ENCODE peak calls at places on chromosomes 1 and 21, in nine cellular contexts. One of them, this sample, is unnamed.

GRCh38 chr1:204751883-204752687 is 66.5 kb upstream of the LRRN2 start:
- DNase-seq in fibroblast of the conjunctiva: no peak
- DNase-seq in activated T-cell treated with anti-CD3 and anti-CD28 coated beads for 24 hours: no peak
- DNase-seq in activated naive CD8-positive, alpha-beta T cell treated with anti-CD3 and anti-CD28 coated beads for 36 hours: no peak
- DNase-seq in cardiac fibroblast: no peak
- DNase-seq in nucleus accumbens: no peak
- DNase-seq in iPS-NIHi11: peak
- DNase-seq in RCC 7860: no peak
- DNase-seq in DMS153: no peak
- DNase-seq in this sample: no peak

GRCh38 chr1:41395599-41395956 is 34.3 kb downstream of the FOXO6 start:
- DNase-seq in fibroblast of the conjunctiva: no peak
- DNase-seq in activated T-cell treated with anti-CD3 and anti-CD28 coated beads for 24 hours: no peak
- DNase-seq in activated naive CD8-positive, alpha-beta T cell treated with anti-CD3 and anti-CD28 coated beads for 36 hours: no peak
- DNase-seq in cardiac fibroblast: no peak
- DNase-seq in nucleus accumbens: no peak
- DNase-seq in iPS-NIHi11: no peak
- DNase-seq in RCC 7860: no peak
- DNase-seq in DMS153: no peak
- DNase-seq in this sample: no peak

GRCh38 chr1:108817016-108817415 is 39.9 kb downstream of the AKNAD1 start:
- DNase-seq in fibroblast of the conjunctiva: peak
- DNase-seq in activated T-cell treated with anti-CD3 and anti-CD28 coated beads for 24 hours: no peak
- DNase-seq in activated naive CD8-positive, alpha-beta T cell treated with anti-CD3 and anti-CD28 coated beads for 36 hours: no peak
- DNase-seq in cardiac fibroblast: peak
- DNase-seq in nucleus accumbens: peak
- DNase-seq in iPS-NIHi11: no peak
- DNase-seq in RCC 7860: peak
- DNase-seq in DMS153: peak
- DNase-seq in this sample: peak

GRCh38 chr1:226476066-226476465 is 68.2 kb upstream of the PARP1 start:
- DNase-seq in fibroblast of the conjunctiva: no peak
- DNase-seq in activated T-cell treated with anti-CD3 and anti-CD28 coated beads for 24 hours: no peak
- DNase-seq in activated naive CD8-positive, alpha-beta T cell treated with anti-CD3 and anti-CD28 coated beads for 36 hours: no peak
- DNase-seq in cardiac fibroblast: no peak
- DNase-seq in nucleus accumbens: no peak
- DNase-seq in iPS-NIHi11: no peak
- DNase-seq in RCC 7860: no peak
- DNase-seq in DMS153: no peak
- DNase-seq in this sample: no peak

GRCh38 chr21:37157938-37158337 is 84.9 kb downstream of the TTC3 start:
- DNase-seq in fibroblast of the conjunctiva: no peak
- DNase-seq in activated T-cell treated with anti-CD3 and anti-CD28 coated beads for 24 hours: no peak
- DNase-seq in activated naive CD8-positive, alpha-beta T cell treated with anti-CD3 and anti-CD28 coated beads for 36 hours: no peak
- DNase-seq in cardiac fibroblast: no peak
- DNase-seq in nucleus accumbens: no peak
- DNase-seq in iPS-NIHi11: no peak
- DNase-seq in RCC 7860: no peak
- DNase-seq in DMS153: no peak
- DNase-seq in this sample: no peak

GRCh38 chr1:159775716-159776115 is 5.0 kb upstream of the DUSP23 start:
- DNase-seq in fibroblast of the conjunctiva: no peak
- DNase-seq in activated T-cell treated with anti-CD3 and anti-CD28 coated beads for 24 hours: no peak
- DNase-seq in activated naive CD8-positive, alpha-beta T cell treated with anti-CD3 and anti-CD28 coated beads for 36 hours: no peak
- DNase-seq in cardiac fibroblast: peak
- DNase-seq in nucleus accumbens: no peak
- DNase-seq in iPS-NIHi11: no peak
- DNase-seq in RCC 7860: no peak
- DNase-seq in DMS153: no peak
- DNase-seq in this sample: no peak

GRCh38 chr1:39478536-39478935 is 12.9 kb upstream of the BMP8A start:
- DNase-seq in fibroblast of the conjunctiva: no peak
- DNase-seq in activated T-cell treated with anti-CD3 and anti-CD28 coated beads for 24 hours: no peak
- DNase-seq in activated naive CD8-positive, alpha-beta T cell treated with anti-CD3 and anti-CD28 coated beads for 36 hours: no peak
- DNase-seq in cardiac fibroblast: no peak
- DNase-seq in nucleus accumbens: no peak
- DNase-seq in iPS-NIHi11: no peak
- DNase-seq in RCC 7860: no peak
- DNase-seq in DMS153: no peak
- DNase-seq in this sample: no peak

GRCh38 chr1:226656601-226657277 is 82.3 kb downstream of the ITPKB start:
- DNase-seq in fibroblast of the conjunctiva: peak
- DNase-seq in activated T-cell treated with anti-CD3 and anti-CD28 coated beads for 24 hours: no peak
- DNase-seq in activated naive CD8-positive, alpha-beta T cell treated with anti-CD3 and anti-CD28 coated beads for 36 hours: no peak
- DNase-seq in cardiac fibroblast: peak
- DNase-seq in nucleus accumbens: no peak
- DNase-seq in iPS-NIHi11: no peak
- DNase-seq in RCC 7860: no peak
- DNase-seq in DMS153: peak
- DNase-seq in this sample: peak

GRCh38 chr1:32701421-32701911 is 1.1 kb downstream of the SYNC start:
- DNase-seq in fibroblast of the conjunctiva: no peak
- DNase-seq in activated T-cell treated with anti-CD3 and anti-CD28 coated beads for 24 hours: no peak
- DNase-seq in activated naive CD8-positive, alpha-beta T cell treated with anti-CD3 and anti-CD28 coated beads for 36 hours: no peak
- DNase-seq in cardiac fibroblast: no peak
- DNase-seq in nucleus accumbens: no peak
- DNase-seq in iPS-NIHi11: no peak
- DNase-seq in RCC 7860: no peak
- DNase-seq in DMS153: no peak
- DNase-seq in this sample: no peak

GRCh38 chr1:13543927-13544556 is 30.2 kb upstream of the LRRC38 start:
- DNase-seq in fibroblast of the conjunctiva: no peak
- DNase-seq in activated T-cell treated with anti-CD3 and anti-CD28 coated beads for 24 hours: no peak
- DNase-seq in activated naive CD8-positive, alpha-beta T cell treated with anti-CD3 and anti-CD28 coated beads for 36 hours: no peak
- DNase-seq in cardiac fibroblast: peak
- DNase-seq in nucleus accumbens: peak
- DNase-seq in iPS-NIHi11: peak
- DNase-seq in RCC 7860: no peak
- DNase-seq in DMS153: no peak
- DNase-seq in this sample: peak

GRCh38 chr1:81174052-81174451 is 626.7 kb upstream of the ADGRL2 start:
- DNase-seq in fibroblast of the conjunctiva: no peak
- DNase-seq in activated T-cell treated with anti-CD3 and anti-CD28 coated beads for 24 hours: no peak
- DNase-seq in activated naive CD8-positive, alpha-beta T cell treated with anti-CD3 and anti-CD28 coated beads for 36 hours: no peak
- DNase-seq in cardiac fibroblast: no peak
- DNase-seq in nucleus accumbens: no peak
- DNase-seq in iPS-NIHi11: no peak
- DNase-seq in RCC 7860: peak
- DNase-seq in DMS153: no peak
- DNase-seq in this sample: no peak

GRCh38 chr21:39676054-39676771 is 63.5 kb downstream of the B3GALT5 start:
- DNase-seq in fibroblast of the conjunctiva: no peak
- DNase-seq in activated T-cell treated with anti-CD3 and anti-CD28 coated beads for 24 hours: no peak
- DNase-seq in activated naive CD8-positive, alpha-beta T cell treated with anti-CD3 and anti-CD28 coated beads for 36 hours: no peak
- DNase-seq in cardiac fibroblast: no peak
- DNase-seq in nucleus accumbens: no peak
- DNase-seq in iPS-NIHi11: peak
- DNase-seq in RCC 7860: peak
- DNase-seq in DMS153: peak
- DNase-seq in this sample: peak

GRCh38 chr1:37486680-37487618 is 12.6 kb downstream of the ZC3H12A start:
- DNase-seq in fibroblast of the conjunctiva: peak
- DNase-seq in activated T-cell treated with anti-CD3 and anti-CD28 coated beads for 24 hours: peak
- DNase-seq in activated naive CD8-positive, alpha-beta T cell treated with anti-CD3 and anti-CD28 coated beads for 36 hours: peak
- DNase-seq in cardiac fibroblast: peak
- DNase-seq in nucleus accumbens: peak
- DNase-seq in iPS-NIHi11: peak
- DNase-seq in RCC 7860: peak
- DNase-seq in DMS153: peak
- DNase-seq in this sample: no peak

GRCh38 chr1:184937729-184938128 is 36.6 kb downstream of the NIBAN1 start:
- DNase-seq in fibroblast of the conjunctiva: no peak
- DNase-seq in activated T-cell treated with anti-CD3 and anti-CD28 coated beads for 24 hours: no peak
- DNase-seq in activated naive CD8-positive, alpha-beta T cell treated with anti-CD3 and anti-CD28 coated beads for 36 hours: no peak
- DNase-seq in cardiac fibroblast: no peak
- DNase-seq in nucleus accumbens: no peak
- DNase-seq in iPS-NIHi11: no peak
- DNase-seq in RCC 7860: no peak
- DNase-seq in DMS153: no peak
- DNase-seq in this sample: no peak

GRCh38 chr1:50562106-50562505 is 138.9 kb upstream of the DMRTA2 start:
- DNase-seq in fibroblast of the conjunctiva: peak
- DNase-seq in activated T-cell treated with anti-CD3 and anti-CD28 coated beads for 24 hours: no peak
- DNase-seq in activated naive CD8-positive, alpha-beta T cell treated with anti-CD3 and anti-CD28 coated beads for 36 hours: no peak
- DNase-seq in cardiac fibroblast: peak
- DNase-seq in nucleus accumbens: no peak
- DNase-seq in iPS-NIHi11: no peak
- DNase-seq in RCC 7860: no peak
- DNase-seq in DMS153: no peak
- DNase-seq in this sample: no peak

GRCh38 chr1:236059011-236059410 is 5.9 kb downstream of the NID1 start:
- DNase-seq in fibroblast of the conjunctiva: no peak
- DNase-seq in activated T-cell treated with anti-CD3 and anti-CD28 coated beads for 24 hours: no peak
- DNase-seq in activated naive CD8-positive, alpha-beta T cell treated with anti-CD3 and anti-CD28 coated beads for 36 hours: no peak
- DNase-seq in cardiac fibroblast: no peak
- DNase-seq in nucleus accumbens: no peak
- DNase-seq in iPS-NIHi11: no peak
- DNase-seq in RCC 7860: no peak
- DNase-seq in DMS153: no peak
- DNase-seq in this sample: no peak

GRCh38 chr21:42931560-42932235 is 6.3 kb upstream of the ERVH48-1 start:
- DNase-seq in fibroblast of the conjunctiva: no peak
- DNase-seq in activated T-cell treated with anti-CD3 and anti-CD28 coated beads for 24 hours: no peak
- DNase-seq in activated naive CD8-positive, alpha-beta T cell treated with anti-CD3 and anti-CD28 coated beads for 36 hours: no peak
- DNase-seq in cardiac fibroblast: no peak
- DNase-seq in nucleus accumbens: no peak
- DNase-seq in iPS-NIHi11: no peak
- DNase-seq in RCC 7860: no peak
- DNase-seq in DMS153: no peak
- DNase-seq in this sample: no peak